ENCODE peak calls at places on chromosomes 4 and X, in four cellular contexts. Q is tibial artery, U is IMR-90, A is tibial nerve. J is an unnamed sample.

GRCh38 chr4:48271626-48272025 is 2.0 kb upstream of the TEC start:
- DNase-seq in U (no peak), Q (no peak), A (no peak), J (no peak)

GRCh38 chr4:10703146-10703545 is 18.6 kb upstream of the CLNK start:
- DNase-seq in U (peak; percentile 76), Q (no peak), A (no peak), J (no peak)

GRCh38 chrX:68681443-68681941 is 34.0 kb downstream of the STARD8 start:
- DNase-seq in U (peak; percentile 60), Q (no peak), A (no peak), J (no peak)

GRCh38 chrX:320126-320783 is 1.7 kb upstream of the GTPBP6 start:
- DNase-seq in A (no peak), Q (peak; percentile 72), U (peak; percentile 10), J (no peak)

GRCh38 chrX:41293269-41293668 is 40.7 kb upstream of the DDX3X start:
- DNase-seq in A (no peak), U (no peak), Q (no peak), J (no peak)

GRCh38 chrX:39613508-39613921 is 484.2 kb downstream of the BCOR start:
- DNase-seq in Q (no peak), U (no peak), A (no peak), J (no peak)

GRCh38 chrX:140526138-140526537 is 21.3 kb upstream of the SOX3 start:
- DNase-seq in A (no peak), U (peak; percentile 57), Q (no peak), J (no peak)

GRCh38 chr4:70945452-70946055 is 43.4 kb downstream of the MOB1B start:
- DNase-seq in U (peak; percentile 66), Q (no peak), A (no peak), J (no peak)

GRCh38 chr4:77358315-77358928 is 201.4 kb downstream of the CCNG2 start:
- DNase-seq in Q (no peak), A (no peak), U (peak; percentile 40), J (no peak)

GRCh38 chr4:168496834-168497233 is at the start of gene PALLD:
- DNase-seq in A (no peak), Q (no peak), U (peak; percentile 60), J (peak; percentile 62)

GRCh38 chr4:165355900-165356300 is 22.9 kb upstream of the CPE start:
- DNase-seq in A (no peak), Q (no peak), U (peak; percentile 20), J (no peak)

GRCh38 chrX:11214346-11215190 is 78.6 kb upstream of the AMELX start:
- DNase-seq in U (no peak), Q (no peak), A (no peak), J (no peak)

GRCh38 chrX:11437642-11438379 is 144.6 kb downstream of the AMELX start:
- DNase-seq in U (peak; percentile 55), Q (peak; percentile 74), A (peak; percentile 20), J (no peak)

GRCh38 chr4:2931765-2932560 is 31.2 kb downstream of the NOP14 start:
- DNase-seq in U (no peak), A (peak; percentile 44), Q (peak; percentile 81), J (no peak)

GRCh38 chr4:152780267-152780811 is 585 bp downstream of the ARFIP1 start:
- DNase-seq in A (no peak), Q (no peak), U (peak; percentile 22), J (no peak)

GRCh38 chr4:19675172-19675811 is 576.4 kb upstream of the SLIT2 start:
- DNase-seq in A (no peak), Q (peak; percentile 66), U (peak; percentile 49), J (no peak)

GRCh38 chr4:124980276-124980752 is 267.8 kb upstream of the ANKRD50 start:
- DNase-seq in U (peak; percentile 74), A (no peak), Q (no peak), J (no peak)

GRCh38 chr4:145178740-145179139 is 1.6 kb downstream of the OTUD4 start:
- DNase-seq in Q (no peak), A (no peak), U (no peak), J (no peak)

GRCh38 chr4:55393461-55394320 is 2.1 kb upstream of the TMEM165 start:
- DNase-seq in Q (no peak), U (peak; percentile 85), A (no peak), J (no peak)

GRCh38 chr4:65845169-65845568 is 174.9 kb upstream of the EPHA5 start:
- DNase-seq in Q (no peak), U (no peak), A (no peak), J (no peak)

GRCh38 chr4:20432098-20432497 is 180.4 kb downstream of the SLIT2 start:
- DNase-seq in Q (no peak), U (no peak), A (no peak), J (no peak)

GRCh38 chr4:104073245-104073644 is 353.5 kb upstream of the TACR3 start:
- DNase-seq in Q (no peak), A (no peak), U (no peak), J (no peak)
- H3K27ac ChIP-seq in Q (no peak overlapping the region), A (no peak overlapping the region), U (no peak overlapping the region), J (no peak overlapping the region)

DNA sequence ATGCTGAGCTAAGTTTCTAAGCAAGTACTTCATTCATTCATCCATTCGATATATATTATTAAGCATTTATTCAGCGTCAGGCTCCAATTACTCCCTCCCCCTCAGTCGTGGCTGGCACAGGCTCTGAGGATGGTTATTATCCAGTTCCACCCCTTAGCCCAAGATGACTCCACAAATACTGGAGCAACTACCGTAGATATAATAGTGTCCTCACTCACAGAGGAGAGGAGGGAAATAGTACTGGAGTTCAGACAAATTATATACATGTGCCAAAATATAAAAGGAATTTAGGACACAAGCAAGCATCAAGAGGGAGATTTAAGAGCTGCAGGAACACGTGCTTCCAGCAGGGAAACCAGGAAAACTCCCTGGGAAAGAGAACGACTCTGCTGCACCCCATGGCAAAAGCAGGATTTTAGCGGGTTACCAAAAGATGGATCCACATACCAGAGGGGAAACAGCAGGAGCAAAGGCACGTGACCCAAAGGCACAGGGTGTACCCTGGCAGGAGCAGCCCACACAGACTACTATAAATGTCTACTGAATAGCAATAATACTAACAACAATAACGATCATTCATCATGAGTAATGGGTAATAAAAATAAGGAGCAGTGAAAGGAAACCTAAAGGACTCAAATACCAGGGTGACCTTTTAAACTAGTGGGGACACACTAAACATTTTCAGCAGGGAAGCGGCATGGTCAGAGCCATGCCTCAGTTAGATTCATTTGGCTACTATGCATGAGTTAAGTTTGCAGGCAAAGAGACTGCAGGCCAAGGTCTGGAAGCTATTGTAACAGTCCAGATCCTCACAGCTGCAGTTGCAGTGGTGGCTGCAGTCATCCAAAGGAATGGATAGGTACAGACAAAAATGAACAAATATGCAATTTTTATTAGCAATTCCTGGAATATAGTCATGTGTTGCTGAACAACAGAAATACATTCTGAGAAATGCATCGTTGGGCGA is 153.7 kb downstream of the APBB2 start:
- DNase-seq in U (no peak), Q (no peak), A (no peak), J (no peak)
- TF ChIP-seq CTCF in U (no peak), Q (peak; percentile 22), A (no peak), J (peak; percentile 15)

GRCh38 chr4:15681372-15682339 is at the start of gene FAM200B:
- DNase-seq in Q (peak; percentile 99), U (peak; percentile 97), A (peak; percentile 99), J (peak; percentile 99)
- H3K4me1 ChIP-seq in Q (peaks cover 26% of the 10 kb centered on the region), U (peaks cover 7% of the 10 kb centered on the region), A (peaks cover 3% of the 10 kb centered on the region), J (peaks cover 14% of the 10 kb centered on the region)

GRCh38 chr4:154623995-154624394 is 11.5 kb upstream of the FGG start:
- DNase-seq in U (no peak), A (no peak), Q (no peak), J (no peak)

GRCh38 chr4:154618708-154619315 is 6.4 kb upstream of the FGG start:
- DNase-seq in U (peak; percentile 30), A (no peak), Q (no peak), J (no peak)

GRCh38 chr4:154620111-154620510 is 7.7 kb upstream of the FGG start:
- DNase-seq in A (no peak), Q (no peak), U (no peak), J (no peak)

GRCh38 chr4:154626793-154627484 is 14.5 kb upstream of the FGG start:
- DNase-seq in Q (no peak), U (peak; percentile 6), A (no peak), J (no peak)

DNA sequence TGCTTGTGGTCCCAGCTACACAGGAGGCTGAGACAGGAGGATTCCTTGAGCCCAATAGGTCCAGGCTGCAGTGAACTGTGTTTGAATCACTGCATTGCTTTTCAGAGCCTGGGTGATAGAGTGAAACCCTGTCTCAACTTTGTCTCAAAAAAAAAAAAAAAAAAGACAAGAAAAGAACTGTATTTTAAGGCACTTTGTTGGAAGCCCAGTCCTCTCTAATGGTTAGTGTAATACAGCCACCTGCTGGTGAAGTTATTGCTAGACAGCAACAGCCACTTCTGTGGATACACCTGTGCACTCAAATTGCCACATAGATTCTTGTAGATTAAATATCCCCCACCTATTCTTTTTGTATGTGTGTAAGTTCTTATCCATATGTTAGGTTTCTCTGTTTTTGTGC is 10.1 kb upstream of the FGG start:
- DNase-seq in U (peak; percentile 48), A (no peak), Q (no peak), J (no peak)
- H3K27ac ChIP-seq in U (no peak overlapping the region), A (no peak overlapping the region), Q (no peak overlapping the region), J (no peak overlapping the region)

DNA sequence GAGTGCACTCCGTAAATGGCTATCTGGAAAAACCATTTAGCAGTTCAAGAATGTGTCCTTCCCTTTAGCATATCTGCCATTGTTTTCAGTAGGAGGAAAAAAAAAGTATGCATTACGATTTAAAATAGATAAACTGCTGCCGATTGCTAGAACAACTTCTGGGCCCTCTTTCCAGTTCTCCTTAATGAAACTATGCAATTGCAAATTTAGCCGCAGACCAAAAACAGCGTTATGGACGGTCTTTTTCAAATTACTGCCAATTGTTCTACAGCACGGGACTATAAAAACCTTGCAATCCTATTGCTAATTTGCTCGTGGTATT is 1.3 kb upstream of the CAMK2D start:
- DNase-seq in U (no peak), Q (no peak), A (no peak), J (no peak)
- TF ChIP-seq CTCF in U (no peak), Q (peak; percentile 6), A (no peak), J (peak; percentile 8)

DNA sequence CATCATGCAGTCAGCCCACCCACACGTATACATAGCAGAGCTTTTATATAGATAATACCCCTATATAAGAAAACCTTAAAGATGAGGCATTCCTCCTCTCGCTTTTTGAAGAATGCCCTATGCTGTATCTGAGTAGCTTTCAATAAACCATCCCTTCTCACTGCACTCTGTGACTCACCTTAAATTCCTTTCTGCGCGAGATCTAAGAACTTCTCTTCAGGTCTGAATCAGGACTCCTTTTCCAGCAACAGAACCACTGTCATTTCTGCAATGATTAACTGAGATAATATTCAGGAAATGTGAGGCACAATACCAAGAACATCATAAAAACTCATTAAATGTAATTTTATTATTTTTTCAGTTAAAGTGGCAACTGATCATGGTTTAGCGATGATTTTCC is 76.4 kb upstream of the DCLK2 start:
- DNase-seq in Q (no peak), U (peak; percentile 59), A (no peak), J (no peak)
- H3K4me1 ChIP-seq in Q (peaks cover 21% of the 10 kb centered on the region), U (peaks cover 19% of the 10 kb centered on the region), A (no peaks in the 10 kb centered on the region), J (peaks cover 60% of the 10 kb centered on the region)

DNA sequence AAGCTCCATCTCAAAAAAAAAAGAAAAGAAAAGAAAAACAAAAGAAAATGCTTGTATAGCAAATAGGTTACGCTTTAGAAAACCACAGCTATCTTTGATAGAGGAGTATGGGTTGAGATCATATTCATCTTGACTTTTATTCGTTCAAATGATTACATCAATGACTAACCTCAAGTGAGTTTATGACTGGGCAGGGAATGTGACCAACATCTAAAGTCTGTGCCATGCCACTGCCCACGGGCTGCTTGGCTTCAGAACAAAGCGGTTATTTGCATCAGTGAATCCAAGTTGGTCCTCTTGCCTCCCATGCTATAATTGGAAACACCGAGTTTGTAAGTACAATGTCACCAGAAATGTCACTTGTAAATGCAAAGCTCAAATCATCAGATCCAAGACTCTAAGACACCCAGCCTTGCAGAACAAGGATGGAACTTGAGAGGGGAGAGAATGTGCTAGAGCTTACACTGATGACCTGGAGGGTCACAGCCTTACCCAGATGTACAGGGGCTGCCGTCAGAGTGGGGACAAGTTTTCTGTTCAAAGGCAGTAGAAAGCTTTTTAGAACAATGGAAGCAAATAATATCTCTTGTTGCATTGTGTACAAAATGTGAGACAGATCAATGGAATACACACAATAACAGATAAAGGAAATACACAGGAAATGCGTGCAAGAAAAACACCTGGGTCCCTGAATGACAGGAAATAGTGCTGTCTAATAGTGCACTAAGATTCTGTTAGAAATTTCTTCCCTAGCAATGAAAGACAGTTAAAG is 8.4 kb upstream of the OPN1LW start:
- DNase-seq in A (no peak), Q (no peak), U (no peak), J (no peak)
- H3K27ac ChIP-seq in A (no peak overlapping the region), Q (no peak overlapping the region), U (no peak overlapping the region), J (no peak overlapping the region)

J was measured in esophagus muscularis mucosa.